ENCODE peak calls at places on chromosomes 6 and 20, in ten cellular contexts. One of them, this sample, is unnamed.
A peak's percentile ranks its signal among the peaks of the same experiment; 100 is the strongest.

GRCh38 chr6:113870917-113871316 is 13.8 kb downstream of the MARCKS start:
- DNase-seq in mammary epithelial cell: no peak
- DNase-seq in natural killer cell: no peak
- DNase-seq in right atrium auricular region: no peak
- DNase-seq in Peyer's patch: no peak
- DNase-seq in WTC11: no peak
- DNase-seq in kidney: no peak
- DNase-seq in cardiac fibroblast: peak; percentile 36
- DNase-seq in fibroblast of the aortic adventitia: no peak
- DNase-seq in K562: no peak
- DNase-seq in this sample: no peak

GRCh38 chr6:125539892-125540291 is 209.5 kb upstream of the HEY2 start:
- DNase-seq in fibroblast of the aortic adventitia: no peak
- DNase-seq in K562: no peak
- DNase-seq in cardiac fibroblast: no peak
- DNase-seq in natural killer cell: no peak
- DNase-seq in right atrium auricular region: no peak
- DNase-seq in WTC11: no peak
- DNase-seq in mammary epithelial cell: no peak
- DNase-seq in kidney: no peak
- DNase-seq in Peyer's patch: no peak
- DNase-seq in this sample: no peak

GRCh38 chr6:90194371-90194841 is 102.2 kb downstream of the BACH2 start:
- DNase-seq in WTC11: no peak
- DNase-seq in right atrium auricular region: no peak
- DNase-seq in kidney: no peak
- DNase-seq in mammary epithelial cell: peak; percentile 60
- DNase-seq in K562: no peak
- DNase-seq in Peyer's patch: no peak
- DNase-seq in cardiac fibroblast: peak; percentile 46
- DNase-seq in natural killer cell: no peak
- DNase-seq in fibroblast of the aortic adventitia: peak; percentile 84
- DNase-seq in this sample: no peak

GRCh38 chr20:21615617-21616080 is 89.8 kb upstream of the PAX1 start:
- DNase-seq in right atrium auricular region: no peak
- DNase-seq in K562: peak; percentile 46
- DNase-seq in WTC11: peak; percentile 81
- DNase-seq in natural killer cell: no peak
- DNase-seq in cardiac fibroblast: peak; percentile 56
- DNase-seq in mammary epithelial cell: peak; percentile 43
- DNase-seq in fibroblast of the aortic adventitia: peak; percentile 54
- DNase-seq in kidney: peak; percentile 76
- DNase-seq in Peyer's patch: no peak
- DNase-seq in this sample: no peak

GRCh38 chr6:36464233-36464632 is 21.4 kb downstream of the KCTD20 start:
- DNase-seq in natural killer cell: no peak
- DNase-seq in cardiac fibroblast: no peak
- DNase-seq in fibroblast of the aortic adventitia: no peak
- DNase-seq in mammary epithelial cell: no peak
- DNase-seq in right atrium auricular region: no peak
- DNase-seq in WTC11: no peak
- DNase-seq in K562: no peak
- DNase-seq in Peyer's patch: no peak
- DNase-seq in kidney: no peak
- DNase-seq in this sample: no peak

GRCh38 chr6:70823651-70824050 is 133.2 kb downstream of the B3GAT2 start:
- DNase-seq in Peyer's patch: no peak
- DNase-seq in natural killer cell: no peak
- DNase-seq in kidney: no peak
- DNase-seq in WTC11: no peak
- DNase-seq in right atrium auricular region: no peak
- DNase-seq in mammary epithelial cell: no peak
- DNase-seq in cardiac fibroblast: no peak
- DNase-seq in K562: no peak
- DNase-seq in fibroblast of the aortic adventitia: no peak
- DNase-seq in this sample: no peak

GRCh38 chr20:22999756-23000155 is 35.4 kb upstream of the SSTR4 start:
- DNase-seq in mammary epithelial cell: no peak
- DNase-seq in natural killer cell: no peak
- DNase-seq in fibroblast of the aortic adventitia: no peak
- DNase-seq in K562: no peak
- DNase-seq in cardiac fibroblast: no peak
- DNase-seq in WTC11: no peak
- DNase-seq in Peyer's patch: no peak
- DNase-seq in kidney: no peak
- DNase-seq in right atrium auricular region: no peak
- DNase-seq in this sample: no peak

GRCh38 chr6:140487586-140487985 is 1113.1 kb upstream of the CITED2 start:
- DNase-seq in Peyer's patch: no peak
- DNase-seq in fibroblast of the aortic adventitia: no peak
- DNase-seq in right atrium auricular region: no peak
- DNase-seq in natural killer cell: no peak
- DNase-seq in WTC11: no peak
- DNase-seq in K562: no peak
- DNase-seq in cardiac fibroblast: no peak
- DNase-seq in kidney: no peak
- DNase-seq in mammary epithelial cell: no peak
- DNase-seq in this sample: no peak

GRCh38 chr6:79586548-79586947 is 44.6 kb upstream of the SH3BGRL2 start:
- DNase-seq in cardiac fibroblast: peak; percentile 59
- DNase-seq in Peyer's patch: no peak
- DNase-seq in WTC11: no peak
- DNase-seq in kidney: no peak
- DNase-seq in fibroblast of the aortic adventitia: peak; percentile 33
- DNase-seq in natural killer cell: no peak
- DNase-seq in right atrium auricular region: no peak
- DNase-seq in K562: peak; percentile 34
- DNase-seq in mammary epithelial cell: peak; percentile 29
- DNase-seq in this sample: no peak

DNA sequence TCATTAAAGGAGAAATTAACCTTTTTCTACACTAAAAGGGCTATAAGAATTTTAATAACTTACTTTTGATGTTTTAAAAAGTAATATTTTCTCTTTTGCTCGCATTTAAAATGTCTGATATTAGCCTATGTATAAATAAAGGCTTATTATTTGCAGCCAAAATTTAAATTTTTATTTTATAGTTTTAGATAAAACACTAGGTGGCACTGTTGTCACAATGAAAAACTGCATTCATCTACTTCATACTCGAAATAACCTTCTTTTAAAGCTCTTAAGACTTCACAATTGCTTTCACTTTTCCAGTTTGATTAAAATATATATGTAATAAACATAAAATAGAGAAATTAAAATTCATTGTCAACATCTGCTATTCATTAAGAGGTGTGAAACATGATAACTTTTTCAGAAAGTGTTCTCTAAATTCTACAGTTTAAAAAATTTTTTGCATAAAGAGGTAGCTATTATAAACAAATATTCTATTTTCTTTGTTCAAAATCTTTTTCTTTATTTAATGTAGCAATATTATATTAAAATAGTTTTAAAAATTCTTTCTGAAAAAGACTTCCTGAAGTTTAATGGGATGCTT is 78.8 kb upstream of the DEFB112 start:
- DNase-seq in fibroblast of the aortic adventitia: peak; percentile 37
- DNase-seq in cardiac fibroblast: peak; percentile 44
- DNase-seq in mammary epithelial cell: no peak
- DNase-seq in right atrium auricular region: no peak
- DNase-seq in natural killer cell: no peak
- DNase-seq in kidney: no peak
- DNase-seq in Peyer's patch: no peak
- DNase-seq in WTC11: no peak
- DNase-seq in K562: peak; percentile 6
- DNase-seq in this sample: no peak
- TF ChIP-seq CTCF in fibroblast of the aortic adventitia: peak; percentile 38
- TF ChIP-seq CTCF in cardiac fibroblast: peak; percentile 16
- TF ChIP-seq CTCF in mammary epithelial cell: peak; percentile 10
- TF ChIP-seq CTCF in right atrium auricular region: no peak
- TF ChIP-seq CTCF in natural killer cell: no peak
- TF ChIP-seq CTCF in kidney: peak; percentile 25
- TF ChIP-seq CTCF in Peyer's patch: peak; percentile 20
- TF ChIP-seq CTCF in WTC11: no peak
- TF ChIP-seq CTCF in K562: no peak
- TF ChIP-seq CTCF in this sample: no peak

GRCh38 chr6:128511518-128511917 is 8.9 kb downstream of the PTPRK start:
- DNase-seq in natural killer cell: no peak
- DNase-seq in Peyer's patch: no peak
- DNase-seq in cardiac fibroblast: peak; percentile 68
- DNase-seq in mammary epithelial cell: peak; percentile 94
- DNase-seq in fibroblast of the aortic adventitia: peak; percentile 47
- DNase-seq in WTC11: no peak
- DNase-seq in right atrium auricular region: no peak
- DNase-seq in K562: no peak
- DNase-seq in kidney: no peak
- DNase-seq in this sample: no peak

GRCh38 chr6:128507337-128508310 is 12.8 kb downstream of the PTPRK start:
- DNase-seq in WTC11: no peak
- DNase-seq in fibroblast of the aortic adventitia: peak; percentile 52
- DNase-seq in kidney: no peak
- DNase-seq in K562: no peak
- DNase-seq in natural killer cell: no peak
- DNase-seq in Peyer's patch: no peak
- DNase-seq in mammary epithelial cell: peak; percentile 81
- DNase-seq in right atrium auricular region: no peak
- DNase-seq in cardiac fibroblast: peak; percentile 77
- DNase-seq in this sample: no peak

GRCh38 chr6:128505603-128506002 is 14.8 kb downstream of the PTPRK start:
- DNase-seq in mammary epithelial cell: no peak
- DNase-seq in K562: no peak
- DNase-seq in cardiac fibroblast: no peak
- DNase-seq in natural killer cell: no peak
- DNase-seq in Peyer's patch: no peak
- DNase-seq in WTC11: no peak
- DNase-seq in kidney: no peak
- DNase-seq in fibroblast of the aortic adventitia: no peak
- DNase-seq in right atrium auricular region: no peak
- DNase-seq in this sample: no peak

GRCh38 chr6:128509709-128510108 is 10.7 kb downstream of the PTPRK start:
- DNase-seq in right atrium auricular region: no peak
- DNase-seq in WTC11: no peak
- DNase-seq in Peyer's patch: no peak
- DNase-seq in mammary epithelial cell: no peak
- DNase-seq in kidney: no peak
- DNase-seq in K562: no peak
- DNase-seq in fibroblast of the aortic adventitia: no peak
- DNase-seq in natural killer cell: no peak
- DNase-seq in cardiac fibroblast: no peak
- DNase-seq in this sample: no peak

GRCh38 chr6:128508588-128509296 is 11.7 kb downstream of the PTPRK start:
- DNase-seq in kidney: no peak
- DNase-seq in WTC11: no peak
- DNase-seq in Peyer's patch: no peak
- DNase-seq in mammary epithelial cell: peak; percentile 95
- DNase-seq in fibroblast of the aortic adventitia: peak; percentile 89
- DNase-seq in K562: no peak
- DNase-seq in right atrium auricular region: no peak
- DNase-seq in cardiac fibroblast: peak; percentile 98
- DNase-seq in natural killer cell: no peak
- DNase-seq in this sample: no peak
- TF ChIP-seq CTCF in kidney: no peak
- TF ChIP-seq CTCF in WTC11: no peak
- TF ChIP-seq CTCF in Peyer's patch: no peak
- TF ChIP-seq CTCF in mammary epithelial cell: no peak
- TF ChIP-seq CTCF in fibroblast of the aortic adventitia: no peak
- TF ChIP-seq CTCF in K562: no peak
- TF ChIP-seq CTCF in right atrium auricular region: no peak
- TF ChIP-seq CTCF in cardiac fibroblast: no peak
- TF ChIP-seq CTCF in natural killer cell: no peak
- TF ChIP-seq CTCF in this sample: no peak

GRCh38 chr6:118965354-118965753 is 30.4 kb upstream of the MCM9 start:
- DNase-seq in Peyer's patch: no peak
- DNase-seq in mammary epithelial cell: no peak
- DNase-seq in natural killer cell: no peak
- DNase-seq in kidney: no peak
- DNase-seq in WTC11: no peak
- DNase-seq in fibroblast of the aortic adventitia: no peak
- DNase-seq in K562: no peak
- DNase-seq in right atrium auricular region: no peak
- DNase-seq in cardiac fibroblast: no peak
- DNase-seq in this sample: no peak

GRCh38 chr6:118967239-118967638 is 32.3 kb upstream of the MCM9 start:
- DNase-seq in right atrium auricular region: no peak
- DNase-seq in kidney: no peak
- DNase-seq in mammary epithelial cell: no peak
- DNase-seq in natural killer cell: no peak
- DNase-seq in Peyer's patch: no peak
- DNase-seq in K562: no peak
- DNase-seq in fibroblast of the aortic adventitia: no peak
- DNase-seq in cardiac fibroblast: no peak
- DNase-seq in WTC11: no peak
- DNase-seq in this sample: no peak

GRCh38 chr6:118959903-118960302 is 24.9 kb upstream of the MCM9 start:
- DNase-seq in mammary epithelial cell: no peak
- DNase-seq in Peyer's patch: no peak
- DNase-seq in K562: no peak
- DNase-seq in kidney: no peak
- DNase-seq in WTC11: no peak
- DNase-seq in right atrium auricular region: no peak
- DNase-seq in fibroblast of the aortic adventitia: no peak
- DNase-seq in natural killer cell: no peak
- DNase-seq in cardiac fibroblast: no peak
- DNase-seq in this sample: no peak

GRCh38 chr6:118965843-118966242 is 30.9 kb upstream of the MCM9 start:
- DNase-seq in K562: no peak
- DNase-seq in right atrium auricular region: no peak
- DNase-seq in Peyer's patch: no peak
- DNase-seq in WTC11: no peak
- DNase-seq in fibroblast of the aortic adventitia: no peak
- DNase-seq in cardiac fibroblast: no peak
- DNase-seq in kidney: no peak
- DNase-seq in mammary epithelial cell: no peak
- DNase-seq in natural killer cell: no peak
- DNase-seq in this sample: no peak

GRCh38 chr6:118963003-118963402 is 28.0 kb upstream of the MCM9 start:
- DNase-seq in Peyer's patch: no peak
- DNase-seq in cardiac fibroblast: peak; percentile 34
- DNase-seq in fibroblast of the aortic adventitia: peak; percentile 41
- DNase-seq in kidney: no peak
- DNase-seq in right atrium auricular region: no peak
- DNase-seq in WTC11: no peak
- DNase-seq in natural killer cell: no peak
- DNase-seq in K562: no peak
- DNase-seq in mammary epithelial cell: no peak
- DNase-seq in this sample: no peak
- TF ChIP-seq CTCF in Peyer's patch: peak; percentile 21
- TF ChIP-seq CTCF in cardiac fibroblast: peak; percentile 19
- TF ChIP-seq CTCF in fibroblast of the aortic adventitia: peak; percentile 35
- TF ChIP-seq CTCF in kidney: peak; percentile 16
- TF ChIP-seq CTCF in right atrium auricular region: peak; percentile 27
- TF ChIP-seq CTCF in WTC11: no peak
- TF ChIP-seq CTCF in natural killer cell: no peak
- TF ChIP-seq CTCF in K562: no peak
- TF ChIP-seq CTCF in mammary epithelial cell: peak; percentile 3
- TF ChIP-seq CTCF in this sample: no peak

DNA sequence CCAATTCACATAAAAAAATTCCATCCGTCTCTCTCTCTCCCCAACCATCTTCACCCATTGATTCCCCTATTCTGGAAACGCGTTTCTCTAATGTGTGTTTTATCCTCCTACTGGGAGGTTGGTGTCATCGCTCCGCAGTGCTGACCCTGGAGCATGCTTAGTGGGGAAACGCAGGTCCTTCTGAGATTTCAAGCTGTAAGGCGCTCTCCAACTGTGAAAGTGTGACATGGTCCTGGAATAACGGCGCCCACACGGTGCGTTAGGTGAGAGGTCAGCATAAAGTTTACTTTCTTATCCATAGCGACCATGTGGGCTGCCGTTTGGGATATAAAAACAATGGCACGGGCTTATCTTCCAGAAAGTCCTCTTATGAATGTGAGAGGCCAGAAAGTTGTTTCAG is 123.9 kb downstream of the WDR27 start:
- DNase-seq in mammary epithelial cell: no peak
- DNase-seq in natural killer cell: no peak
- DNase-seq in fibroblast of the aortic adventitia: no peak
- DNase-seq in cardiac fibroblast: peak; percentile 13
- DNase-seq in Peyer's patch: no peak
- DNase-seq in WTC11: no peak
- DNase-seq in K562: no peak
- DNase-seq in kidney: no peak
- DNase-seq in right atrium auricular region: no peak
- DNase-seq in this sample: no peak
- TF ChIP-seq CTCF in mammary epithelial cell: no peak
- TF ChIP-seq CTCF in natural killer cell: no peak
- TF ChIP-seq CTCF in fibroblast of the aortic adventitia: no peak
- TF ChIP-seq CTCF in cardiac fibroblast: peak; percentile 8
- TF ChIP-seq CTCF in Peyer's patch: no peak
- TF ChIP-seq CTCF in WTC11: no peak
- TF ChIP-seq CTCF in K562: no peak
- TF ChIP-seq CTCF in kidney: no peak
- TF ChIP-seq CTCF in right atrium auricular region: no peak
- TF ChIP-seq CTCF in this sample: no peak